ENCODE peak calls at places on chromosomes 12 and 14, in six cellular contexts. F is body of pancreas, D is aorta, Q is adrenal gland, C is AG09309, X is A549. N is an unnamed sample.

GRCh38 chr14:65006251-65006721 is 19.6 kb downstream of the FNTB start:
- DNase-seq in C (no peak), F (no peak), X (no peak), Q (peak), D (no peak), N (no peak)

GRCh38 chr12:26830783-26831601 is 2.0 kb downstream of the ITPR2 start:
- DNase-seq in F (peak), Q (no peak), X (no peak), D (no peak), C (no peak), N (no peak)

GRCh38 chr12:6141048-6141447 is 16.6 kb upstream of the VWF start:
- DNase-seq in F (no peak), Q (no peak), C (no peak), X (no peak), D (no peak), N (peak)

GRCh38 chr12:13834241-13834640 is 147.2 kb downstream of the GRIN2B start:
- DNase-seq in D (no peak), F (no peak), Q (no peak), C (no peak), X (no peak), N (no peak)

GRCh38 chr12:1533205-1533601 is 61.2 kb downstream of the FBXL14 start:
- DNase-seq in C (no peak), F (no peak), D (no peak), X (no peak), Q (no peak), N (no peak)

GRCh38 chr12:31728289-31728916 is 418 bp downstream of the AMN1 start:
- DNase-seq in Q (peak), D (no peak), X (peak), C (no peak), F (peak), N (no peak)

GRCh38 chr14:80278293-80279037 is 67.2 kb upstream of the DIO2 start:
- DNase-seq in X (peak), Q (no peak), F (peak), D (no peak), C (no peak), N (peak)

GRCh38 chr14:48672506-48672905 is 913.7 kb downstream of the RPS29 start:
- DNase-seq in X (no peak), Q (no peak), D (no peak), F (no peak), C (no peak), N (no peak)

GRCh38 chr12:11727133-11727664 is 77.7 kb downstream of the ETV6 start:
- DNase-seq in F (no peak), C (no peak), X (no peak), D (no peak), Q (no peak), N (no peak)

GRCh38 chr14:49853572-49854375 is 1.2 kb upstream of the NEMF start:
- DNase-seq in Q (peak), D (peak), X (peak), F (peak), C (peak), N (peak)

GRCh38 chr14:69535230-69535848 is 39.3 kb downstream of the CCDC177 start:
- DNase-seq in C (peak), F (peak), X (peak), D (no peak), Q (peak), N (peak)

GRCh38 chr14:104436047-104436531 is 143.5 kb upstream of the C14orf180 start:
- DNase-seq in Q (peak), C (no peak), F (peak), D (peak), X (no peak), N (peak)

GRCh38 chr14:61561657-61562276 is 133.5 kb upstream of the HIF1A start:
- DNase-seq in X (peak), D (peak), F (peak), C (peak), Q (peak), N (peak)

GRCh38 chr14:80850197-80850814 is 91.2 kb downstream of the CEP128 start:
- DNase-seq in Q (no peak), D (no peak), C (peak), F (no peak), X (peak), N (peak)

GRCh38 chr12:58548801-58549200 is 371.5 kb downstream of the LRIG3 start:
- DNase-seq in F (no peak), Q (no peak), D (no peak), C (no peak), X (no peak), N (no peak)

GRCh38 chr12:9701380-9702154 is 31.3 kb downstream of the CLECL1 start:
- DNase-seq in X (no peak), D (no peak), C (no peak), Q (no peak), F (no peak), N (no peak)

GRCh38 chr12:106058256-106059182 is 80.2 kb downstream of the NUAK1 start:
- DNase-seq in D (no peak), X (no peak), C (peak), F (no peak), Q (no peak), N (peak)

GRCh38 chr14:80959448-80960006 is 4.1 kb downstream of the TSHR start:
- DNase-seq in Q (no peak), C (no peak), X (no peak), F (no peak), D (no peak), N (no peak)

GRCh38 chr12:58916891-58917570 is 3.3 kb downstream of the LRIG3 start:
- DNase-seq in F (no peak), D (no peak), Q (no peak), C (peak), X (no peak), N (peak)

GRCh38 chr12:34403706-34404376 is 381.5 kb downstream of the ALG10 start:
- DNase-seq in D (peak), X (no peak), C (no peak), Q (peak), F (peak), N (no peak)

GRCh38 chr12:8034802-8035201 is 2.3 kb downstream of the FOXJ2 start:
- DNase-seq in D (no peak), Q (no peak), X (no peak), F (no peak), C (no peak), N (no peak)

GRCh38 chr12:96578526-96579125 is 89.2 kb downstream of the CFAP54 start:
- DNase-seq in F (no peak), X (peak), D (no peak), C (peak), Q (no peak), N (peak)

GRCh38 chr12:50925342-50925651 is 27.0 kb upstream of the HIGD1C start:
- DNase-seq in Q (no peak), F (peak), D (no peak), X (no peak), C (no peak), N (no peak)

GRCh38 chr14:102464846-102465341 is 44.7 kb downstream of the ANKRD9 start:
- DNase-seq in D (peak), F (peak), X (no peak), C (no peak), Q (no peak), N (no peak)

GRCh38 chr14:104202259-104203070 is 64.1 kb downstream of the KIF26A start:
- DNase-seq in Q (no peak), D (no peak), F (peak), X (no peak), C (no peak), N (no peak)

GRCh38 chr12:95412826-95413311 is 61.1 kb upstream of the METAP2 start:
- DNase-seq in X (no peak), C (peak), Q (no peak), F (no peak), D (no peak), N (peak)

GRCh38 chr14:33948143-33948962 is 2.5 kb downstream of the EGLN3 start:
- DNase-seq in F (no peak), Q (no peak), X (no peak), C (no peak), D (no peak), N (no peak)
- H3K4me3 ChIP-seq in F (no peak), Q (no peak), X (no peak), C (no peak), D (no peak), N (no peak)

GRCh38 chr12:117328556-117329100 is 32.8 kb downstream of the NOS1 start:
- DNase-seq in Q (no peak), F (no peak), D (no peak), C (no peak), X (no peak), N (no peak)

GRCh38 chr12:117331691-117332090 is 29.7 kb downstream of the NOS1 start:
- DNase-seq in D (no peak), F (no peak), Q (no peak), C (no peak), X (peak), N (no peak)

GRCh38 chr12:117330441-117331113 is 30.8 kb downstream of the NOS1 start:
- DNase-seq in X (no peak), C (no peak), Q (no peak), D (no peak), F (no peak), N (no peak)

GRCh38 chr12:117333331-117334000 is 28.0 kb downstream of the NOS1 start:
- DNase-seq in X (no peak), C (no peak), Q (no peak), D (no peak), F (no peak), N (no peak)

DNA sequence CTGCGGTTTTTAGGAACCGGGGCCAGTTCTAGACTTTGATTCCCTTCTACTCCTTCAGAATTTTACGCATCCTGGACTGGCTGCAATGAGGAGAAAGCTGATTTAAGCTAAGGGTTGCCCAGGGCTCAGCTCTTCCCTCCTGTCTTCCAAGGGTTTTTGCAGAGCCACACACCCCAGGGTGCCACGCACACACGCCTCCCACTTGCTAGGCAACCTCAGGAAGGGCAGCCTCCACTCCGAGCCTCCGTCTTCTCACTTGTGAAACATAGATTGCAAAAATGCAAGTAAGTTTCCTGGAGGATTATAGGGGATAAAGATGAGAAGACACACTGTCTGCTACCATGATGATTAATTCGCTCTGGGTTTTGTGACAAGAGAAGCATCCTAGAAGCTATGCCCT is 31.7 kb downstream of the NOS1 start:
- DNase-seq in C (no peak), D (no peak), F (no peak), Q (no peak), X (no peak), N (no peak)
- H3K4me3 ChIP-seq in C (no peak), D (no peak), F (no peak), Q (no peak), X (no peak), N (no peak)

DNA sequence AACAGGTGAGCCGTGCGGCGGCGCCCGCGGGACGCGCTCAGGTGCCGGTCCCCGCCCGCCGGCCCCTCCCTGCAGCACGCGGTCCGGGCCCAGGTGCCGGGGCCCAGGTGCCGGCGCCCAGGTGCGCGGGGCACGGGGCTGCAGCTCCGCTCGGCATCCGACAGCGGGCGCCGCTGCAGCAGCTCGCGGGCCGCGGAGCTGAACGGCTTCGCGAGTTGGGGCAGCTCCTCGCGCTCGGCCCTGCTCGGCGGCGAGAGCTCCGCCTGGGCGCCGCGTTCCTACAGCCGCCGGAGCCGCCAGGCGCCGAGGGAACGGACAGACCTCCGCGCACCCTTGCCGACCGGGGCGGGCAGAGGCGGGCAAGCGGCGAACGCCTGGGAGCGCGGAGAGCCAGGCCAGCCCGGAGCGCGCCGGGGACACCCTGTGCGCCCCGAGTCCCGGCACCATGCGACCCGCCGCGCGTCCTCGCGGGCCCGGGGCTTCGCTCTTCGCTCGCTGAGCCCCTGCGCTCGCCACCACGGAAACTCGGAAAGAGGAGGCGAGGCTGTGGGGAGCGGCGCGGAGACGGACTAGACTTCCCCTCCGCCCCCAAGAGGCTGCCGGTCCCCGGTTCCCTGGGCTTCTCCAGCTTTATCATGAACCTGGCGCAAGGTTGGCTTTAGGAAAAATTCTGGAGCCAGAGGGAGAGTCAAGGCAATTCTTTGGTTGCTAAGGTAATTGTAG is at the start of gene RGS6:
- DNase-seq in D (no peak), F (peak), C (no peak), Q (peak), X (peak), N (peak)
- H3K4me3 ChIP-seq in D (peak), F (no peak), C (no peak), Q (no peak), X (peak), N (no peak)

GRCh38 chr14:72790887-72791566 is 102.9 kb downstream of the DPF3 start:
- DNase-seq in D (no peak), Q (no peak), C (no peak), F (no peak), X (no peak), N (no peak)
- H3K4me3 ChIP-seq in D (no peak), Q (no peak), C (no peak), F (no peak), X (no peak), N (no peak)